ENCODE peak calls at places on chromosomes 12 and 14, in five cellular contexts. One of them, this sample, is unnamed.
A peak's percentile ranks its signal among the peaks of the same experiment; 100 is the strongest.

GRCh38 chr12:857611-858010 is 91.9 kb downstream of the RAD52 start:
- DNase-seq in H9: no peak
- DNase-seq in A549: peak; percentile 44
- DNase-seq in lower lobe of right lung: no peak
- DNase-seq in fibroblast of lung: peak; percentile 82
- DNase-seq in this sample: no peak

GRCh38 chr14:48580692-48581091 is 905.3 kb upstream of the MDGA2 start:
- DNase-seq in H9: no peak
- DNase-seq in A549: no peak
- DNase-seq in lower lobe of right lung: no peak
- DNase-seq in fibroblast of lung: no peak
- DNase-seq in this sample: no peak

GRCh38 chr12:76375939-76376338 is 27.7 kb upstream of the BBS10 start:
- DNase-seq in H9: no peak
- DNase-seq in A549: no peak
- DNase-seq in lower lobe of right lung: no peak
- DNase-seq in fibroblast of lung: no peak
- DNase-seq in this sample: no peak

GRCh38 chr14:20415723-20416622 is 2.7 kb upstream of the TEP1 start:
- DNase-seq in H9: no peak
- DNase-seq in A549: peak; percentile 44
- DNase-seq in lower lobe of right lung: no peak
- DNase-seq in fibroblast of lung: peak; percentile 41
- DNase-seq in this sample: peak; percentile 53

GRCh38 chr14:47438650-47439140 is 236.7 kb downstream of the MDGA2 start:
- DNase-seq in H9: no peak
- DNase-seq in A549: no peak
- DNase-seq in lower lobe of right lung: no peak
- DNase-seq in fibroblast of lung: peak; percentile 86
- DNase-seq in this sample: no peak

GRCh38 chr12:6725350-6725749 is 1.5 kb downstream of the COPS7A start:
- DNase-seq in H9: no peak
- DNase-seq in A549: no peak
- DNase-seq in lower lobe of right lung: no peak
- DNase-seq in fibroblast of lung: no peak
- DNase-seq in this sample: no peak

GRCh38 chr14:64696355-64696844 is 7.8 kb upstream of the PLEKHG3 start:
- DNase-seq in H9: no peak
- DNase-seq in A549: no peak
- DNase-seq in lower lobe of right lung: no peak
- DNase-seq in fibroblast of lung: no peak
- DNase-seq in this sample: no peak

GRCh38 chr12:73598626-73599025 is 939.0 kb upstream of the ATXN7L3B start:
- DNase-seq in H9: no peak
- DNase-seq in A549: no peak
- DNase-seq in lower lobe of right lung: no peak
- DNase-seq in fibroblast of lung: peak; percentile 24
- DNase-seq in this sample: no peak

GRCh38 chr14:84937449-84937848 is 592.5 kb upstream of the FLRT2 start:
- DNase-seq in H9: no peak
- DNase-seq in A549: no peak
- DNase-seq in lower lobe of right lung: no peak
- DNase-seq in fibroblast of lung: no peak
- DNase-seq in this sample: no peak

GRCh38 chr12:71645268-71645667 is 18.4 kb downstream of the ZFC3H1 start:
- DNase-seq in H9: no peak
- DNase-seq in A549: no peak
- DNase-seq in lower lobe of right lung: no peak
- DNase-seq in fibroblast of lung: no peak
- DNase-seq in this sample: no peak

GRCh38 chr12:64611430-64612286 is 1.4 kb downstream of the RASSF3 start:
- DNase-seq in H9: no peak
- DNase-seq in A549: no peak
- DNase-seq in lower lobe of right lung: peak; percentile 59
- DNase-seq in fibroblast of lung: peak; percentile 29
- DNase-seq in this sample: no peak

GRCh38 chr14:64715628-64716412 is 11.6 kb downstream of the PLEKHG3 start:
- DNase-seq in H9: peak; percentile 76
- DNase-seq in A549: no peak
- DNase-seq in lower lobe of right lung: no peak
- DNase-seq in fibroblast of lung: peak; percentile 33
- DNase-seq in this sample: no peak

GRCh38 chr12:80837342-80837978 is 100.3 kb downstream of the LIN7A start:
- DNase-seq in H9: peak; percentile 72
- DNase-seq in A549: peak; percentile 6
- DNase-seq in lower lobe of right lung: no peak
- DNase-seq in fibroblast of lung: peak; percentile 69
- DNase-seq in this sample: no peak

GRCh38 chr12:5000658-5001390 is 42.9 kb upstream of the KCNA5 start:
- DNase-seq in H9: no peak
- DNase-seq in A549: no peak
- DNase-seq in lower lobe of right lung: no peak
- DNase-seq in fibroblast of lung: no peak
- DNase-seq in this sample: no peak

GRCh38 chr14:65034021-65034420 is 47.3 kb downstream of the FNTB start:
- DNase-seq in H9: no peak
- DNase-seq in A549: no peak
- DNase-seq in lower lobe of right lung: no peak
- DNase-seq in fibroblast of lung: no peak
- DNase-seq in this sample: no peak

GRCh38 chr14:92690171-92691011 is 58.0 kb downstream of the LGMN start:
- DNase-seq in H9: peak; percentile 52
- DNase-seq in A549: peak; percentile 77
- DNase-seq in lower lobe of right lung: no peak
- DNase-seq in fibroblast of lung: peak; percentile 61
- DNase-seq in this sample: no peak

GRCh38 chr12:58425481-58426392 is 484.4 kb downstream of the ATP23 start:
- DNase-seq in H9: peak; percentile 83
- DNase-seq in A549: peak; percentile 76
- DNase-seq in lower lobe of right lung: no peak
- DNase-seq in fibroblast of lung: peak; percentile 97
- DNase-seq in this sample: peak; percentile 34

GRCh38 chr12:121579981-121580868 is 598 bp downstream of the KDM2B start:
- DNase-seq in H9: peak; percentile 92
- DNase-seq in A549: peak; percentile 58
- DNase-seq in lower lobe of right lung: peak; percentile 83
- DNase-seq in fibroblast of lung: peak; percentile 57
- DNase-seq in this sample: peak; percentile 76

GRCh38 chr12:39372929-39373328 is 70.0 kb downstream of the KIF21A start:
- DNase-seq in H9: no peak
- DNase-seq in A549: no peak
- DNase-seq in lower lobe of right lung: no peak
- DNase-seq in fibroblast of lung: no peak
- DNase-seq in this sample: peak; percentile 12

GRCh38 chr14:106308839-106309389 is 782.5 kb downstream of the TMEM121 start:
- DNase-seq in H9: peak; percentile 34
- DNase-seq in A549: no peak
- DNase-seq in lower lobe of right lung: peak; percentile 67
- DNase-seq in fibroblast of lung: no peak
- DNase-seq in this sample: peak; percentile 69

GRCh38 chr14:65421201-65421981 is 8.9 kb downstream of the FUT8 start:
- DNase-seq in H9: no peak
- DNase-seq in A549: no peak
- DNase-seq in lower lobe of right lung: no peak
- DNase-seq in fibroblast of lung: peak; percentile 91
- DNase-seq in this sample: no peak

GRCh38 chr14:21078726-21079125 is 8.6 kb downstream of the ARHGEF40 start:
- DNase-seq in H9: no peak
- DNase-seq in A549: no peak
- DNase-seq in lower lobe of right lung: no peak
- DNase-seq in fibroblast of lung: no peak
- DNase-seq in this sample: no peak

GRCh38 chr12:74317078-74317581 is 220.5 kb upstream of the ATXN7L3B start:
- DNase-seq in H9: peak; percentile 57
- DNase-seq in A549: peak; percentile 15
- DNase-seq in lower lobe of right lung: no peak
- DNase-seq in fibroblast of lung: peak; percentile 67
- DNase-seq in this sample: no peak

GRCh38 chr12:96501139-96501741 is 11.9 kb downstream of the CFAP54 start:
- DNase-seq in H9: peak; percentile 45
- DNase-seq in A549: peak; percentile 77
- DNase-seq in lower lobe of right lung: no peak
- DNase-seq in fibroblast of lung: peak; percentile 77
- DNase-seq in this sample: no peak

GRCh38 chr12:96502477-96502876 is 13.1 kb downstream of the CFAP54 start:
- DNase-seq in H9: no peak
- DNase-seq in A549: no peak
- DNase-seq in lower lobe of right lung: no peak
- DNase-seq in fibroblast of lung: no peak
- DNase-seq in this sample: peak; percentile 23

GRCh38 chr12:96502949-96503532 is 13.7 kb downstream of the CFAP54 start:
- DNase-seq in H9: no peak
- DNase-seq in A549: no peak
- DNase-seq in lower lobe of right lung: no peak
- DNase-seq in fibroblast of lung: no peak
- DNase-seq in this sample: no peak

GRCh38 chr12:96501908-96502307 is 12.5 kb downstream of the CFAP54 start:
- DNase-seq in H9: no peak
- DNase-seq in A549: no peak
- DNase-seq in lower lobe of right lung: no peak
- DNase-seq in fibroblast of lung: no peak
- DNase-seq in this sample: no peak

DNA sequence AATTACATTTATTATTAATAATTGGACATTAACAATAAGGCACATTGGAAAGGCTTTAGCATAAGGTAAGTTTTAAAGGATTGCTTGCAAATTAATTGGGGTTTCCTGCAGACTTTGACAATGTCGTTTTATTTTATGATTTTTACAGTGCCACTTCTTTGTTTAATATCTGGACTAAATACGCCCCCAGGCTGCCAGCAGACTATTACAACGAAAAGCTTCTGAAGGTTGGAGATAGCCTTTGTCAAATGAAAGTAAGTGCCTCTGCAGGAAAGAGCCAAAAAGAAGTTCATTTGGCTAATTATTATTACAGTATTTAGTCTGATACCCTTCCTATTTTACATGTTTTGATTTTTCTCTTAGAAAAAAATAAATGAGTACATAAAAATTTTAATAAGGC is 11.3 kb downstream of the CFAP54 start:
- DNase-seq in H9: no peak
- DNase-seq in A549: no peak
- DNase-seq in lower lobe of right lung: no peak
- DNase-seq in fibroblast of lung: no peak
- DNase-seq in this sample: no peak
- TF ChIP-seq CTCF in H9: no peak
- TF ChIP-seq CTCF in A549: no peak
- TF ChIP-seq CTCF in lower lobe of right lung: no peak
- TF ChIP-seq CTCF in fibroblast of lung: no peak
- TF ChIP-seq CTCF in this sample: peak; percentile 35

GRCh38 chr12:62522984-62523383 is 56.4 kb downstream of the MON2 start:
- DNase-seq in H9: no peak
- DNase-seq in A549: no peak
- DNase-seq in lower lobe of right lung: no peak
- DNase-seq in fibroblast of lung: peak; percentile 10
- DNase-seq in this sample: no peak
- TF ChIP-seq CTCF in H9: no peak
- TF ChIP-seq CTCF in A549: peak; percentile 47
- TF ChIP-seq CTCF in lower lobe of right lung: no peak
- TF ChIP-seq CTCF in fibroblast of lung: no peak
- TF ChIP-seq CTCF in this sample: peak; percentile 27

GRCh38 chr12:125683748-125684381 is 618.6 kb downstream of the AACS start:
- DNase-seq in H9: peak; percentile 96
- DNase-seq in A549: no peak
- DNase-seq in lower lobe of right lung: peak; percentile 59
- DNase-seq in fibroblast of lung: no peak
- DNase-seq in this sample: peak; percentile 69
- TF ChIP-seq CTCF in H9: peak; percentile 99
- TF ChIP-seq CTCF in A549: no peak
- TF ChIP-seq CTCF in lower lobe of right lung: peak; percentile 55
- TF ChIP-seq CTCF in fibroblast of lung: no peak
- TF ChIP-seq CTCF in this sample: peak; percentile 89

GRCh38 chr14:94129758-94130414 is 482 bp upstream of the IFI27L2 start:
- DNase-seq in H9: peak; percentile 45
- DNase-seq in A549: peak; percentile 54
- DNase-seq in lower lobe of right lung: no peak
- DNase-seq in fibroblast of lung: peak; percentile 60
- DNase-seq in this sample: peak; percentile 36
- TF ChIP-seq CTCF in H9: no peak
- TF ChIP-seq CTCF in A549: no peak
- TF ChIP-seq CTCF in lower lobe of right lung: no peak
- TF ChIP-seq CTCF in fibroblast of lung: no peak
- TF ChIP-seq CTCF in this sample: no peak

DNA sequence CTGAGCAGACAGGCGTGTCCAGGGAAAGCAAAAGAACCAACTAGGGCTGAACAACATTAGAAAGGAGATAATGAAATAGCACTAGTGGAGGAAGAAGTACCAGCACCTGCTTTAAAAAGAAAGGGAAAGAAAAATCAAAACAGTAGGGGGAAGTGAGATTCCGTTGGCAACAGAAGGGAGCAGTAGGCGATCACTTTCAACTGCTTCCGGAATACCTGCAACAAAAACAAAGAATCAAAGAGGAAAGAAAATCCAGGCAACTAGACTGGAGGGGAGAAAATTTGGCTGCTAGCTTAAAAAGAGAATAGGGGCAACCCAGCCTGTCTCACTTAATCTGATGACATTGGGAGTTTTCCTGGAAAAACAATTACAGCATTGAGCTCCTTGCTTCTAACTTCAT is 2.7 kb upstream of the DACT1 start:
- DNase-seq in H9: no peak
- DNase-seq in A549: no peak
- DNase-seq in lower lobe of right lung: no peak
- DNase-seq in fibroblast of lung: peak; percentile 26
- DNase-seq in this sample: peak; percentile 47
- TF ChIP-seq CTCF in H9: peak; percentile 10
- TF ChIP-seq CTCF in A549: no peak
- TF ChIP-seq CTCF in lower lobe of right lung: no peak
- TF ChIP-seq CTCF in fibroblast of lung: no peak
- TF ChIP-seq CTCF in this sample: no peak

DNA sequence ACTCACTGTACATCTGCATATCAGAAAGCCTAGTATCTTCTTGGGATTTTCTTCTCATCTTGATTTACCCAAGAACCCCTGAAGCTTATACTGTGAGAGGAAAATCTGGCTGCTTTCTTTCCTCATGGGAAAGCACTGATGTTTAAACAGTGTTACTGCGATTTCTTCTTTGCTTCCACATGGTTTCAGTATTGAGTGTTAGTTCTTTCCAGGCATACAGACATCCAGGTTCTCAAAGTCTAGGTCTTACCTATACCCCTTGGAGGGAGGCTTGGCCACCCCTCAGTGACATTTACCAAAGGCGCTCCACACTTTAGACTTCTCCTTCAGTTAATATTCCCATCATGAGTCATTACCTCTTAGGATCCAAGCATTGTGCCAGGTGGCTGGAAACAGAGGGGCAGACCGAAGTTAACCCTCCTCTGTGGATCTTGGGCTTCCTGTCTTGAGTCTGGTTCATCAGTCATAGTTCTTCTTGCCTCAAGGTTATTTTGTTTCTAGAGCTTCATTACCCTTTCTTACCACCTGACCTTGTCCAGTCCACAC is 79.1 kb downstream of the TMEM117 start:
- DNase-seq in H9: no peak
- DNase-seq in A549: no peak
- DNase-seq in lower lobe of right lung: no peak
- DNase-seq in fibroblast of lung: peak; percentile 6
- DNase-seq in this sample: peak; percentile 13
- TF ChIP-seq CTCF in H9: peak; percentile 65
- TF ChIP-seq CTCF in A549: peak; percentile 26
- TF ChIP-seq CTCF in lower lobe of right lung: no peak
- TF ChIP-seq CTCF in fibroblast of lung: no peak
- TF ChIP-seq CTCF in this sample: peak; percentile 37

This sample was measured in GM13977.